ENCODE peak calls at places on chromosomes 4 and X, in eight cellular contexts. Q is GM23248, M is neural progenitor cell, C is HCT116, E is OCI-LY7, I is PC-3, H is SK-N-SH, P is hepatocyte. O is an unnamed sample.

GRCh38 chr4:10121568-10122097 is 5.0 kb upstream of the WDR1 start:
- DNase-seq in H (no peak), C (no peak), I (no peak), E (no peak), P (peak), Q (no peak), M (no peak), O (no peak)

GRCh38 chrX:109872021-109872730 is 130.7 kb upstream of the TMEM164 start:
- DNase-seq in I (no peak), C (no peak), Q (peak), E (no peak), H (no peak), P (no peak), M (no peak), O (no peak)

GRCh38 chr4:85889314-85889713 is 414.4 kb downstream of the ARHGAP24 start:
- DNase-seq in I (no peak), C (no peak), H (no peak), P (no peak), M (no peak), E (no peak), Q (no peak), O (no peak)

GRCh38 chrX:12567857-12568256 is 223.4 kb upstream of the PRPS2 start:
- DNase-seq in Q (peak), H (peak), I (peak), E (peak), P (no peak), M (peak), C (no peak), O (peak)

GRCh38 chrX:134999469-134999868 is 8.7 kb downstream of the SMIM10 start:
- DNase-seq in C (peak), H (peak), P (peak), E (peak), Q (peak), I (peak), M (peak), O (peak)

GRCh38 chr4:151169223-151169622 is 69.8 kb downstream of the RPS3A start:
- DNase-seq in Q (peak), P (peak), H (peak), M (peak), E (no peak), I (no peak), C (no peak), O (no peak)

GRCh38 chr4:149145803-149146202 is 669.8 kb downstream of the IQCM start:
- DNase-seq in C (no peak), I (peak), Q (peak), M (no peak), E (no peak), P (no peak), H (no peak), O (no peak)

GRCh38 chrX:69150294-69150960 is 14.8 kb downstream of the PJA1 start:
- DNase-seq in M (no peak), E (no peak), P (no peak), C (peak), I (peak), Q (no peak), H (peak), O (peak)

GRCh38 chr4:117479673-117480072 is 394.3 kb upstream of the TRAM1L1 start:
- DNase-seq in I (no peak), M (no peak), E (no peak), Q (no peak), H (no peak), C (no peak), P (no peak), O (no peak)

GRCh38 chrX:19956923-19957322 is 33.9 kb downstream of the BCLAF3 start:
- DNase-seq in H (no peak), P (no peak), E (no peak), C (no peak), M (no peak), Q (no peak), I (no peak), O (no peak)

GRCh38 chrX:140425712-140426395 is 79.0 kb downstream of the SOX3 start:
- DNase-seq in E (no peak), M (no peak), I (no peak), H (no peak), Q (no peak), C (no peak), P (no peak), O (peak)

GRCh38 chr4:113316879-113317278 is 267.4 kb downstream of the ANK2 start:
- DNase-seq in P (no peak), I (no peak), H (peak), Q (no peak), M (peak), E (peak), C (no peak), O (peak)

GRCh38 chr4:55617587-55618197 is 18.4 kb downstream of the NMU start:
- DNase-seq in H (no peak), P (no peak), C (no peak), I (no peak), M (no peak), Q (no peak), E (no peak), O (no peak)

GRCh38 chrX:100946521-100946920 is 17.8 kb upstream of the XKRX start:
- DNase-seq in E (no peak), P (no peak), M (no peak), Q (peak), C (no peak), H (no peak), I (peak), O (no peak)

GRCh38 chr4:189912170-189912569 is 28.5 kb upstream of the FRG1 start:
- DNase-seq in I (peak), Q (peak), P (no peak), M (peak), E (peak), H (no peak), C (no peak), O (peak)

GRCh38 chr4:96293806-96294205 is 453.9 kb downstream of the PDHA2 start:
- DNase-seq in Q (no peak), H (no peak), P (no peak), I (peak), C (no peak), M (no peak), E (no peak), O (no peak)

GRCh38 chr4:142130636-142131035 is 494.3 kb downstream of the IL15 start:
- DNase-seq in M (no peak), I (no peak), C (no peak), Q (no peak), H (no peak), P (peak), E (no peak), O (no peak)

GRCh38 chrX:16096131-16096530 is 27.2 kb upstream of the GRPR start:
- DNase-seq in I (no peak), C (no peak), Q (no peak), E (no peak), P (no peak), M (peak), H (no peak), O (peak)

GRCh38 chr4:174357321-174357720 is 73.6 kb downstream of the CEP44 start:
- DNase-seq in I (no peak), Q (peak), P (no peak), C (no peak), M (no peak), E (no peak), H (no peak), O (no peak)

GRCh38 chr4:126859872-126860271 is 772.9 kb upstream of the INTU start:
- DNase-seq in E (no peak), H (no peak), M (no peak), C (no peak), I (no peak), Q (no peak), P (no peak), O (no peak)

GRCh38 chr4:182385897-182386296 is 142.7 kb downstream of the TENM3 start:
- DNase-seq in H (no peak), M (no peak), Q (no peak), I (no peak), P (no peak), C (no peak), E (no peak), O (no peak)

GRCh38 chr4:10223782-10224181 is 107.2 kb upstream of the WDR1 start:
- DNase-seq in P (no peak), C (no peak), I (no peak), M (no peak), H (no peak), E (no peak), Q (no peak), O (no peak)

GRCh38 chr4:159725571-159725970 is 622.7 kb downstream of the RAPGEF2 start:
- DNase-seq in Q (no peak), I (peak), P (no peak), E (no peak), C (no peak), H (no peak), M (no peak), O (no peak)

GRCh38 chr4:137530176-137530575 is 2.1 kb downstream of the PCDH18 start:
- DNase-seq in E (no peak), Q (peak), M (no peak), C (no peak), I (no peak), H (no peak), P (no peak), O (no peak)

GRCh38 chrX:26442340-26442739 is 226.4 kb downstream of the MAGEB5 start:
- DNase-seq in H (peak), Q (peak), P (peak), E (no peak), C (peak), I (peak), M (peak), O (peak)

GRCh38 chrX:136395271-136395670 is 92.5 kb upstream of the BRS3 start:
- DNase-seq in M (no peak), P (no peak), C (no peak), Q (peak), E (no peak), I (peak), H (no peak), O (no peak)

GRCh38 chrX:68867458-68868166 is 38.8 kb downstream of the EFNB1 start:
- DNase-seq in M (no peak), P (peak), Q (no peak), H (no peak), I (no peak), C (no peak), E (no peak), O (no peak)

GRCh38 chr4:48008021-48008596 is 8.4 kb downstream of the CNGA1 start:
- DNase-seq in H (no peak), Q (no peak), I (peak), C (peak), P (no peak), M (peak), E (peak), O (peak)

GRCh38 chr4:53919605-53920004 is 144.8 kb downstream of the CHIC2 start:
- DNase-seq in E (no peak), P (no peak), M (no peak), Q (peak), H (no peak), C (no peak), I (no peak), O (no peak)

GRCh38 chrX:24204958-24205357 is 55.4 kb downstream of the ZFX start:
- DNase-seq in M (no peak), E (peak), C (no peak), I (no peak), Q (no peak), P (no peak), H (no peak), O (no peak)

GRCh38 chrX:24201216-24201615 is 51.7 kb downstream of the ZFX start:
- DNase-seq in Q (no peak), P (no peak), H (no peak), E (no peak), M (no peak), C (no peak), I (no peak), O (no peak)

GRCh38 chrX:24204331-24204730 is 54.8 kb downstream of the ZFX start:
- DNase-seq in I (peak), H (no peak), Q (peak), P (no peak), C (no peak), E (no peak), M (no peak), O (no peak)

GRCh38 chrX:24202465-24203031 is 53.0 kb downstream of the ZFX start:
- DNase-seq in H (no peak), C (no peak), Q (no peak), E (no peak), P (no peak), M (no peak), I (no peak), O (no peak)

DNA sequence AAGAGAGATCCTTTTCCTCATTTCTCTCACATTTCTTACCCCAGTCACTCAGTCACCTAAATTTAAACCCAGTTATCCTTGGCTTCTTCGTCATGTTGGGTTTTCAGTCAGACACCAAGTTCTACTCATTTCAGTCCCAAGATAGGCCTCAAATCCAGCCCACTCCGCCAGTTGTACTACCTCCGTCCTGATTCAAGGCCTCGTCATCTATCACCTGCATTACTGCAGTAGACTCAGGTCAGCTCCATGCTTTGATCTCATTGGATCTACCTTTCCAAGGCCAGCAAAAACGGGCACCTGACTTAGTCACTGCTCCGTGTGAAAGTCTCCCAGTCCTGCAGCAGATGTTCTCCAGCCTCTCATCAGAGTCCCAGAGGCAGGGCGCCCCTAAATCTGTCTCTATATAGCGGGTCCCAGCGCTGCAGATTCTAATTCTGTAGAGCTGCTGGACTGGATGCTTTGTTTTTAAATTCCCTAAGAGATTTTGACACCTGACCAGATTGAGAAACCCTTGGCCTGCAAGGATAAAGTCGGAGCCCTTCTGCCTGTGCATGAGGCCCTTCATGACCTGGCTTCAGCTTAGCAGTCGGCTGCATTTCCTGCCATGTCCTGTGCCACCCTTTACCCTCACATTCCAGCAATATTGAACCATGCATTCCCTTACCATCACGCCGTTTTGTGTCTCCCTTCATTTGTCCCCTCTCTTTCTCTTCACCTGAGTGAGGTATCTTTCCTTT is 53.7 kb downstream of the ZFX start:
- DNase-seq in M (no peak), C (no peak), Q (no peak), H (no peak), P (no peak), I (no peak), E (no peak), O (no peak)
- TF ChIP-seq EZH2phosphoT487 in M (no peak), C (no peak), Q (no peak), H (no peak), P (no peak), I (no peak), E (no peak), O (no peak)

GRCh38 chr4:78213218-78213617 is 156.1 kb downstream of the FRAS1 start:
- DNase-seq in Q (no peak), H (no peak), C (no peak), E (no peak), M (no peak), I (no peak), P (no peak), O (no peak)

GRCh38 chr4:78205601-78206000 is 148.5 kb downstream of the FRAS1 start:
- DNase-seq in P (no peak), M (peak), H (peak), C (no peak), Q (no peak), I (no peak), E (no peak), O (peak)

GRCh38 chr4:78214078-78214477 is 157.0 kb downstream of the FRAS1 start:
- DNase-seq in C (no peak), I (no peak), H (no peak), E (no peak), Q (no peak), M (no peak), P (no peak), O (no peak)

GRCh38 chr4:78207951-78208350 is 150.8 kb downstream of the FRAS1 start:
- DNase-seq in E (no peak), Q (no peak), I (no peak), P (no peak), C (no peak), M (no peak), H (no peak), O (no peak)

GRCh38 chr4:78210694-78211093 is 153.6 kb downstream of the FRAS1 start:
- DNase-seq in P (no peak), E (no peak), I (no peak), M (no peak), C (no peak), H (no peak), Q (no peak), O (no peak)
- TF ChIP-seq EZH2phosphoT487 in P (no peak), E (no peak), I (no peak), M (no peak), C (no peak), H (no peak), Q (no peak), O (no peak)

GRCh38 chr4:1763550-1764080 is 29.5 kb upstream of the FGFR3 start:
- DNase-seq in M (peak), H (peak), Q (peak), I (peak), P (peak), C (no peak), E (peak), O (no peak)
- TF ChIP-seq EZH2phosphoT487 in M (no peak), H (no peak), Q (no peak), I (no peak), P (no peak), C (no peak), E (no peak), O (no peak)

GRCh38 chr4:3197366-3198105 is 51.4 kb upstream of the MSANTD1 start:
- DNase-seq in H (no peak), Q (no peak), P (no peak), M (no peak), C (no peak), I (no peak), E (no peak), O (no peak)
- TF ChIP-seq EZH2phosphoT487 in H (no peak), Q (no peak), P (no peak), M (no peak), C (no peak), I (no peak), E (no peak), O (no peak)

GRCh38 chrX:70525733-70526132 is 81.1 kb downstream of the DLG3 start:
- DNase-seq in Q (no peak), H (no peak), M (no peak), I (peak), E (no peak), P (peak), C (no peak), O (no peak)
- TF ChIP-seq EZH2phosphoT487 in Q (no peak), H (no peak), M (no peak), I (no peak), E (no peak), P (no peak), C (no peak), O (no peak)

DNA sequence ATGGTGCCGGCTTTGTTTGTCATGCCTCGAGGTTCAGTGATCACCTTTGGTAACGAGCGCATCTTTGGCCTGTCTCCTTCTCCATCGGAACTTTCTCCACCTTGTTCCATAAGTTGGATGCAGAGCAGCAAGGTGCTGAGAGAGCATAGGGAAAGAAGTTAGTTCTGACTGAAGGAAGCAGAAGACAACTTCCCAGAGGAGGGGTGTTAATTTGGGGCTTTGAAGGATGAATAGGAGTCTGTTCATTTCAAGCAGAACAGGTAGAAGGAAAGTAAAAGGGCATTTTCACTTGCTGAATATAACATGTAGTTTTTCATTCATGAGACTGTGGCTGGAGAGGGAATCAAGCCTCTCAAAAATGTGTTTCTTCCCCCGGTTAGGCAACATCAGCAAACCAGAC is 232.0 kb upstream of the PSAPL1 start:
- DNase-seq in C (no peak), P (no peak), M (no peak), I (no peak), Q (no peak), E (no peak), H (no peak), O (no peak)
- TF ChIP-seq EZH2phosphoT487 in C (no peak), P (no peak), M (no peak), I (no peak), Q (no peak), E (no peak), H (no peak), O (no peak)

DNA sequence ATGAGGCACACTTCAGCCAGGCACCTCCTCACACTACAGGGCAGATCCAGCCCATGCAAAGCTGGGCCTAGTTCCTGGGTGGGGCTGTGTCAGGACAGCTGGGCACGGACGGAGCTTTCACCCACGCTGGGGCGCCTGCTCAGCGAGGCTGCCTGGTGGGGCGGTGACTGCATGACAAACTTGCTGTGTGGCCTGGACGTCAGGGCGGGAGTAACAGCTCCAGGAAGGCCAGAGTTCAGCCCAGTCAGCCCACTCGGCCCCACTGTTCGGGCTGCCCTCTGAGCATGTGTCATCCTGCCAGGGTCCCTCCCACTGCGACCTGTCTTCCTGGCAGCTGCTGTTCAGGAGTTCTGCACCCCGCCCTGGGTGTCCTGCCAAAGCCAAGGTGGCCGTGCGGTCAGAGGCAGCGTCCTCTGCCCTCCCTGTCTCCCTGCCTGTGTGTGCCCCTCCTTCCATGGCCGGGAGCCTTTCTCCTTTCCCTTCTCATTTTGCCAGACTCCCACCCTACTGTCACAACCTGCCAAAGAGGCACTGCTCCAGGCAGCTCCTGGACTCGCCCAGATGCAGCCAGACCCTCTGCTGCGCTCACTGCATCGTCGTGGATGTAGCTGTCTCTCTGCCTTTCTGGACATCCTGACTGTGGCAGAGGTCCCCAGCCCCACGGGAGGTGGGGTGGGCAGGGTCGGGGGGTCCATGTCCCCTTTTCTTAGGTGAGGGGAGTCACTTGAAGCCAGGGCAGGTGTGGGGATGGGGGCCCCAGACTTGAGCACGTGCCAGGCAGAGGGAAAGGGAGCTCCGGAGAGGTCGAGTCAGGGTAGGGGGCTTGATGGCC is 33.0 kb upstream of the KIAA0232 start:
- DNase-seq in M (no peak), P (peak), I (peak), Q (peak), E (no peak), H (peak), C (peak), O (no peak)
- TF ChIP-seq EZH2phosphoT487 in M (no peak), P (no peak), I (no peak), Q (no peak), E (no peak), H (no peak), C (no peak), O (no peak)

O was measured in GM23338.